ENCODE peak calls at places on chromosomes 1 and 21, in eight cellular contexts. M is SK-N-MC; N is SJCRH30; J is coronary artery; K is CD8-positive, alpha-beta memory T cell; S is aorta; B is brain microvascular endothelial cell; Q is right atrium auricular region. W is an unnamed sample.

GRCh38 chr1:7013833-7014639 is 228.8 kb downstream of the CAMTA1 start:
- DNase-seq in M (no peak), N (no peak), J (no peak), K (no peak), S (no peak), B (no peak), Q (peak), W (no peak)

GRCh38 chr21:16279658-16280581 is 550.1 kb downstream of the USP25 start:
- DNase-seq in M (no peak), N (peak), J (peak), K (no peak), S (no peak), B (peak), Q (no peak), W (peak)

GRCh38 chr1:161506336-161507223 is 1.3 kb downstream of the FCGR2A start:
- DNase-seq in M (peak), N (no peak), J (no peak), K (no peak), S (peak), B (peak), Q (no peak), W (no peak)

GRCh38 chr21:42148584-42148983 is 70.4 kb upstream of the ABCG1 start:
- DNase-seq in M (no peak), N (no peak), J (peak), K (no peak), S (no peak), B (no peak), Q (no peak), W (no peak)

GRCh38 chr1:25523512-25523911 is 19.9 kb upstream of the LDLRAP1 start:
- DNase-seq in M (no peak), N (peak), J (no peak), K (no peak), S (no peak), B (peak), Q (no peak), W (no peak)

GRCh38 chr21:41901782-41902181 is 22.6 kb upstream of the PRDM15 start:
- DNase-seq in M (no peak), N (no peak), J (no peak), K (no peak), S (no peak), B (no peak), Q (no peak), W (no peak)

GRCh38 chr1:183812686-183813569 is 8.0 kb downstream of the RGL1 start:
- DNase-seq in M (no peak), N (no peak), J (no peak), K (no peak), S (no peak), B (peak), Q (no peak), W (no peak)

GRCh38 chr1:32894019-32894600 is 7.1 kb downstream of the TMEM54 start:
- DNase-seq in M (peak), N (no peak), J (no peak), K (no peak), S (no peak), B (no peak), Q (no peak), W (no peak)

GRCh38 chr21:41147096-41147978 is 20.6 kb upstream of the BACE2 start:
- DNase-seq in M (no peak), N (no peak), J (no peak), K (no peak), S (no peak), B (no peak), Q (no peak), W (no peak)

GRCh38 chr1:101996830-101997485 is at the start of gene OLFM3:
- DNase-seq in M (peak), N (peak), J (no peak), K (no peak), S (no peak), B (peak), Q (no peak), W (peak)

GRCh38 chr1:203395746-203396145 is 44.8 kb upstream of the FMOD start:
- DNase-seq in M (no peak), N (no peak), J (no peak), K (no peak), S (no peak), B (no peak), Q (no peak), W (no peak)

GRCh38 chr1:76793594-76793993 is 73.7 kb upstream of the ST6GALNAC5 start:
- DNase-seq in M (no peak), N (no peak), J (no peak), K (no peak), S (no peak), B (no peak), Q (no peak), W (no peak)

GRCh38 chr1:44645466-44646244 is 28.6 kb downstream of the TMEM53 start:
- DNase-seq in M (no peak), N (no peak), J (no peak), K (no peak), S (peak), B (no peak), Q (no peak), W (peak)

GRCh38 chr1:876428-876827 is 47.3 kb upstream of the SAMD11 start:
- DNase-seq in M (no peak), N (no peak), J (no peak), K (no peak), S (no peak), B (no peak), Q (no peak), W (no peak)

GRCh38 chr1:237864338-237865244 is 26.1 kb downstream of the ZP4 start:
- DNase-seq in M (no peak), N (peak), J (no peak), K (no peak), S (peak), B (peak), Q (peak), W (peak)

GRCh38 chr21:42360317-42360716 is 6.0 kb downstream of the TFF1 start:
- DNase-seq in M (no peak), N (no peak), J (no peak), K (no peak), S (no peak), B (no peak), Q (no peak), W (no peak)

GRCh38 chr1:112524251-112524650 is 15.5 kb downstream of the WNT2B start:
- DNase-seq in M (no peak), N (no peak), J (no peak), K (no peak), S (no peak), B (peak), Q (no peak), W (no peak)

GRCh38 chr21:42862774-42863503 is 16.4 kb downstream of the WDR4 start:
- DNase-seq in M (no peak), N (no peak), J (no peak), K (no peak), S (no peak), B (no peak), Q (no peak), W (no peak)

GRCh38 chr1:234704106-234704887 is 94.3 kb upstream of the IRF2BP2 start:
- DNase-seq in M (no peak), N (no peak), J (no peak), K (no peak), S (no peak), B (no peak), Q (no peak), W (no peak)

GRCh38 chr1:23395162-23395724 is 25.6 kb upstream of the ZNF436 start:
- DNase-seq in M (no peak), N (no peak), J (no peak), K (no peak), S (no peak), B (no peak), Q (no peak), W (no peak)

GRCh38 chr1:197692965-197693364 is 82.3 kb downstream of the DENND1B start:
- DNase-seq in M (no peak), N (no peak), J (no peak), K (no peak), S (no peak), B (no peak), Q (no peak), W (no peak)

GRCh38 chr1:22507582-22507981 is 55.7 kb upstream of the EPHA8 start:
- DNase-seq in M (no peak), N (no peak), J (no peak), K (no peak), S (no peak), B (no peak), Q (no peak), W (no peak)

GRCh38 chr21:37370152-37371040 is 3.8 kb downstream of the DYRK1A start:
- DNase-seq in M (no peak), N (no peak), J (no peak), K (no peak), S (no peak), B (no peak), Q (no peak), W (no peak)

GRCh38 chr1:168709896-168710305 is 19.1 kb downstream of the DPT start:
- DNase-seq in M (peak), N (peak), J (no peak), K (no peak), S (no peak), B (peak), Q (no peak), W (no peak)

GRCh38 chr1:81201779-81202178 is 599.0 kb upstream of the ADGRL2 start:
- DNase-seq in M (no peak), N (no peak), J (no peak), K (no peak), S (no peak), B (no peak), Q (no peak), W (no peak)

GRCh38 chr1:152697701-152698600 is at the start of gene LCE2A:
- DNase-seq in M (no peak), N (no peak), J (no peak), K (no peak), S (no peak), B (no peak), Q (no peak), W (no peak)

GRCh38 chr1:209590405-209590804 is 6.9 kb downstream of the CAMK1G start:
- DNase-seq in M (no peak), N (no peak), J (no peak), K (no peak), S (no peak), B (peak), Q (no peak), W (peak)

GRCh38 chr1:244897476-244898254 is 33.3 kb upstream of the HNRNPU start:
- DNase-seq in M (no peak), N (no peak), J (no peak), K (no peak), S (no peak), B (no peak), Q (no peak), W (no peak)

GRCh38 chr1:217713223-217713622 is 82.1 kb downstream of the SPATA17 start:
- DNase-seq in M (no peak), N (no peak), J (no peak), K (no peak), S (no peak), B (no peak), Q (no peak), W (no peak)

GRCh38 chr1:239084459-239085080 is 301.8 kb upstream of the CHRM3 start:
- DNase-seq in M (no peak), N (peak), J (no peak), K (no peak), S (no peak), B (no peak), Q (no peak), W (no peak)

GRCh38 chr1:39103321-39104157 is 77.4 kb downstream of the NDUFS5 start:
- DNase-seq in M (no peak), N (no peak), J (no peak), K (no peak), S (no peak), B (peak), Q (no peak), W (no peak)

GRCh38 chr21:33691945-33692594 is 49.8 kb downstream of the ITSN1 start:
- DNase-seq in M (no peak), N (no peak), J (no peak), K (no peak), S (no peak), B (no peak), Q (no peak), W (no peak)

GRCh38 chr1:111172463-111172862 is 28.0 kb downstream of the DENND2D start:
- DNase-seq in M (no peak), N (no peak), J (no peak), K (no peak), S (no peak), B (no peak), Q (no peak), W (no peak)

GRCh38 chr21:45339430-45340405 is 52.0 kb upstream of the POFUT2 start:
- DNase-seq in M (no peak), N (no peak), J (no peak), K (no peak), S (peak), B (no peak), Q (no peak), W (no peak)

GRCh38 chr1:58397187-58397820 is 149.2 kb downstream of the OMA1 start:
- DNase-seq in M (no peak), N (no peak), J (no peak), K (no peak), S (no peak), B (peak), Q (no peak), W (no peak)

GRCh38 chr1:209485167-209485566 is 98.3 kb upstream of the CAMK1G start:
- DNase-seq in M (no peak), N (peak), J (no peak), K (no peak), S (no peak), B (peak), Q (no peak), W (no peak)

GRCh38 chr1:26409191-26409751 is 1.3 kb upstream of the LIN28A start:
- DNase-seq in M (no peak), N (no peak), J (no peak), K (no peak), S (no peak), B (no peak), Q (no peak), W (no peak)

GRCh38 chr1:61052393-61053280 is 29.7 kb upstream of the NFIA start:
- DNase-seq in M (no peak), N (no peak), J (no peak), K (no peak), S (no peak), B (no peak), Q (no peak), W (no peak)

GRCh38 chr1:61053281-61053711 is 29.1 kb upstream of the NFIA start:
- DNase-seq in M (no peak), N (no peak), J (no peak), K (no peak), S (no peak), B (no peak), Q (no peak), W (no peak)

GRCh38 chr1:61050541-61051454 is 31.6 kb upstream of the NFIA start:
- DNase-seq in M (no peak), N (peak), J (no peak), K (no peak), S (peak), B (no peak), Q (no peak), W (peak)

GRCh38 chr1:61049850-61050540 is 32.4 kb upstream of the NFIA start:
- DNase-seq in M (peak), N (peak), J (peak), K (peak), S (peak), B (peak), Q (peak), W (peak)

DNA sequence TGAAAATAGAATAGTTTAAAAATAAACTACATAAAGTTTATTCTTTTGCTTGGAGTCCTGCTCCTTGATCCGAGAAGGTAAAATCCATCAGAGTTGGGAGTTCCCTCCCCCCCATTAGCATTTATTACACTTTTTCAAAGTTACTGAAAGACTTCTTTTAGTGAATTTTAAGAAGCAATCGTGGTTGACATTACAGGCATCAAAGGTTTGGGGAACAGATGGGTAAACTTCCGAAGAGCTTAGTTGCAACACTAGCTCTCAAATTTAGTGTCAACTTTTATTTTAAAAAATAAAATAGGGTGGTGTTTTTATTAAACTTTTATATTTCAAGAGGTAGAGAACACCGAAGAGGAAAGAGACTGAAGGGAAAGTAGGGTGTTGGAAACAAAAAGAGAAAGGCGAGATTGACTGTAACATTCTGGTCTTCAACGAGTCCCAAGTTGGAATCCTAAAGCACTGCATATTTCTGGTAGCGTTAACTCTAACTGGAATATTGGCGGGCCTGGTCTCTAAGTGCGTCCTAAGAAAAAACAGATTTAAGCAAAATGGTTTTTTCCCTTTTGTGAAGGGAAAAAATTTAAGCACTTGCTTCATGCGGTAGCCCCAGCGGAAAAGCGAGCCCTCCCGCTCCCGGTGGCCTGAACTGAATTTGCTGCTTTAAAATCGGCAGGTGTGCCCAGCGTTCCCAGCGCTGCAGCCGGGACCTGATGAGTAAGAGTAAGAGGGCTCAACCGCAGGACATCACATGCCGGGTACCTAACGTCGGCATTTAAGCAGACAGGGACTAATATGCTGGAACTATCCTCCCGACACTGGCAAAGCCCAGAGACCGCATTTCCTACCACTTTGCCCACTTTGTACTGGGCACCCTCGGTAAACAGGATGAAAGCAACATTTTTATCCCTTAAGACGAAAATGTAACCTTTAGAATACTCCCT is 30.6 kb upstream of the NFIA start:
- DNase-seq in M (no peak), N (no peak), J (no peak), K (no peak), S (peak), B (no peak), Q (peak), W (no peak)
- H3K27ac ChIP-seq in M (no peak), N (no peak), J (peak), K (peak), S (peak), B (no peak), Q (peak), W (peak)

GRCh38 chr1:221162939-221163338 is 283.7 kb downstream of the HLX start:
- DNase-seq in M (no peak), N (no peak), J (no peak), K (no peak), S (no peak), B (no peak), Q (no peak), W (no peak)

GRCh38 chr1:221161571-221162041 is 282.4 kb downstream of the HLX start:
- DNase-seq in M (no peak), N (no peak), J (no peak), K (no peak), S (no peak), B (no peak), Q (peak), W (no peak)

GRCh38 chr1:221159608-221160007 is 280.4 kb downstream of the HLX start:
- DNase-seq in M (no peak), N (peak), J (no peak), K (no peak), S (no peak), B (no peak), Q (no peak), W (no peak)

GRCh38 chr1:221164029-221164428 is 284.8 kb downstream of the HLX start:
- DNase-seq in M (no peak), N (no peak), J (no peak), K (no peak), S (no peak), B (no peak), Q (no peak), W (no peak)

DNA sequence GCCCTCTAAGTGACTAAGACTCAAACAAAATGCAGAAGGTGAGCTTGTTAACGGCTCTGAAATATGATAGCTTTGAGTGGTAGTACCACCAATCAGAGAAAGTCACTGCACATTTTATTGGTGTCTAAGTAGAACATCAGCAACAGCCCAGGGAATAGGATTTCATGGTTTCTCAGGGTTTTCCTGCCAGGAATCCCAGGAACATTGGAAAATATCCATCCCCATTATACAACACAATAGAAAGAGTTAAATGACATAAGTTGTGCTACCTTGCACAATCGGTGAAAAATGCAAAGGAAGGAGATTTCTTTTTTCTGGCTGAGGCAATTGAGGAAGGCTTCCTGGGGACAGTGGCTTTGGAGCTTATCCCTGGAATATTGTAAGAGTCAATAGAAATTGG is 283.1 kb downstream of the HLX start:
- DNase-seq in M (no peak), N (peak), J (no peak), K (no peak), S (no peak), B (no peak), Q (no peak), W (no peak)
- H3K27ac ChIP-seq in M (no peak), N (no peak), J (no peak), K (no peak), S (no peak), B (no peak), Q (no peak), W (no peak)

GRCh38 chr21:31993826-31994791 is 121.3 kb downstream of the HUNK start:
- DNase-seq in M (no peak), N (no peak), J (no peak), K (no peak), S (no peak), B (no peak), Q (no peak), W (no peak)
- H3K27ac ChIP-seq in M (no peak), N (no peak), J (no peak), K (no peak), S (no peak), B (no peak), Q (no peak), W (no peak)

GRCh38 chr1:54278941-54279422 is 79.0 kb downstream of the MRPL37 start:
- DNase-seq in M (no peak), N (no peak), J (peak), K (no peak), S (peak), B (peak), Q (no peak), W (no peak)
- H3K27ac ChIP-seq in M (no peak), N (no peak), J (peak), K (no peak), S (peak), B (peak), Q (peak), W (no peak)

GRCh38 chr1:117846674-117847425 is 82.6 kb downstream of the GDAP2 start:
- DNase-seq in M (no peak), N (no peak), J (no peak), K (no peak), S (no peak), B (no peak), Q (no peak), W (no peak)
- H3K27ac ChIP-seq in M (no peak), N (no peak), J (peak), K (no peak), S (no peak), B (no peak), Q (no peak), W (no peak)

DNA sequence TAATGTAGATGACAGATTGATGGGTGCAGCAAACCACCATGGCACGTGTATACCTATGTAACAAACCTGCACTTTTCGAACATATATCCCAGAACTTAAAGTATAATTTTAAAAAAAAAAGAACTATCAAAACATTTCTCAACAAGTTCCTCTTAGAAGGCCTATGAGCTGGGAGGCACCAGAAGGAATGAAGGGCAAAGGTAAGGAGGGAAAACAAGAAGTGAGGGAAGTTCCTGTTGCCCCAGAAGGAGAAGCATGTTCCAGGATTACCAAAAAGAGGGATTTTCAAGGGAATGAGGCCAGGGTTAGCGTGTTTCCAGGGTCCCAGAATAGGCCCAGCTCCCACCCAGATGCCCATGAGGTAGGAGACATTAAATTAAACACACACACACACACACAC is 361.0 kb downstream of the SETD4 start:
- DNase-seq in M (no peak), N (no peak), J (no peak), K (no peak), S (no peak), B (no peak), Q (no peak), W (no peak)
- H3K27ac ChIP-seq in M (no peak), N (no peak), J (no peak), K (no peak), S (no peak), B (no peak), Q (no peak), W (no peak)

DNA sequence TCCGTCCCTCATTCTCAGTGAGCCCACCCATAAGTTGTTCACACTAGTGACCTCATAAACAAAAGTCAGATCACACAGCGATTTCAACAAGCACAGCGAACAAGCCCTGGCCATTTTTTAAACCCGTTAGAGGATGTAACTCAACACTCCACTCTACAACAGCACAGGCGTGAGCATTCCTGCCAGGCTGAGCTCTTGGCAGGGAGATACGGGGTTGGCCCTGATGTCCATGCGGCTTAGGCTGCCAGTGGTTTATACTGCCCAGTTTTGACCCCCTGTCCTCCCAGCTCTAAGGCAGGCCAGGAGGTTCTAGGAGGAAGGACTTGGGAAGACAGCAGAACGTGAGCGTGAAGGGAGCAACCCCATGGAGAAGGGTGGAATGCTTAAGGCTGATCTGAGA is 35.0 kb downstream of the PARP1 start:
- DNase-seq in M (no peak), N (no peak), J (no peak), K (no peak), S (no peak), B (no peak), Q (no peak), W (no peak)
- H3K27ac ChIP-seq in M (no peak), N (no peak), J (no peak), K (no peak), S (no peak), B (no peak), Q (no peak), W (no peak)